ENCODE peak calls at places on chromosomes 11 and 22, in ten cellular contexts. Y is lung; Z is CD8-positive, alpha-beta memory T cell; H is brain microvascular endothelial cell; E is HAP-1; L is heart right ventricle; O is ovary; N is adrenal gland; C is Panc1; A is tibial nerve. D is an unnamed sample. For H3K27me3, the result is how much of the 10 kb centered on the place peaks cover.

GRCh38 chr22:48055827-48056226 is 1293.4 kb downstream of the TBC1D22A start:
- DNase-seq in E (no peak), H (no peak), N (no peak), Z (no peak), C (no peak), O (no peak), A (no peak), Y (no peak), L (no peak), D (no peak)

GRCh38 chr11:104609297-104609696 is 289.0 kb downstream of the CASP12 start:
- DNase-seq in C (no peak), L (no peak), H (peak), O (no peak), A (no peak), N (peak), Z (peak), E (peak), Y (no peak), D (no peak)

GRCh38 chr11:121214861-121215260 is 77.7 kb upstream of the SC5D start:
- DNase-seq in E (no peak), L (no peak), C (no peak), O (no peak), H (no peak), A (no peak), Z (no peak), Y (no peak), N (no peak), D (no peak)

GRCh38 chr11:65132988-65133700 is 1.2 kb downstream of the SYVN1 start:
- DNase-seq in O (no peak), E (peak), Y (peak), Z (peak), L (no peak), H (no peak), C (no peak), N (peak), A (no peak), D (no peak)

GRCh38 chr11:65920035-65920802 is 993 bp downstream of the DRAP1 start:
- DNase-seq in H (no peak), A (no peak), L (no peak), E (no peak), Z (no peak), N (no peak), C (no peak), O (no peak), Y (no peak), D (no peak)

GRCh38 chr11:107140988-107141387 is 122.7 kb upstream of the GUCY1A2 start:
- DNase-seq in Y (no peak), A (no peak), N (no peak), C (no peak), E (no peak), O (no peak), L (no peak), Z (no peak), H (no peak), D (no peak)

GRCh38 chr11:133479209-133479608 is 53.1 kb downstream of the OPCML start:
- DNase-seq in A (no peak), L (no peak), O (no peak), N (no peak), E (no peak), C (no peak), Y (no peak), H (no peak), Z (no peak), D (no peak)

GRCh38 chr11:128525411-128526243 is 61.7 kb downstream of the ETS1 start:
- DNase-seq in N (no peak), Z (no peak), E (no peak), L (no peak), O (no peak), H (peak), A (no peak), C (no peak), Y (no peak), D (no peak)

GRCh38 chr11:16610213-16610737 is 128.2 kb upstream of the C11orf58 start:
- DNase-seq in Z (no peak), L (no peak), Y (no peak), E (no peak), N (no peak), A (no peak), O (no peak), H (no peak), C (no peak), D (no peak)
- H3K27me3 ChIP-seq in Z (half or more), L (under half), Y (under half), E (under half), N (under half), A (half or more), O (under half), H (under half), C (half or more), D (under half)

GRCh38 chr11:46338988-46339666 is 8.1 kb upstream of the DGKZ start:
- DNase-seq in A (no peak), N (no peak), H (no peak), O (no peak), E (peak), L (peak), Y (no peak), C (no peak), Z (no peak), D (no peak)
- H3K4me3 ChIP-seq in A (no peak), N (peak), H (no peak), O (no peak), E (no peak), L (peak), Y (no peak), C (no peak), Z (no peak), D (peak)

DNA sequence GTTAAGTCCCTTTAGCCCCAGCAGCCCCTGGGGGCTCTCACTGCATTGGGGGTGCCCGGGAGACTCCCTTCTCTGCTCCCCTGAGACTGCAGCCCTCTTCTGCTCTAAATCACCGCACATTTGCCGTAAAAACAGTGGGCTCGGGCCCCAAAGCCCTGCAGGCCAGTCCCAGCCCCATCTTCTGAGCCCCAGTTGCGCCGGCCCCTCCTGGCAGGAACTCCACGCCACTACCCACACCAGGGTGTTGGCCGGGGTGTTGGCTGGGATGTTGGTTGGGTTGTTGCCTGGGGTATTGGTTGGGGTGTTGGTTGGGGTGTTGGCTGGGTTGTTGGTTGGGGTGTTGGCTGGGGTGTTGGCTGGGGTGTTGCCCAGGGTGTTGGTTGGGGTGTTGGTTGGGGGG is 23.5 kb downstream of the OTUB1 start:
- DNase-seq in H (no peak), C (no peak), Z (no peak), L (no peak), O (no peak), N (no peak), Y (no peak), A (no peak), E (no peak), D (no peak)
- H3K27me3 ChIP-seq in H (under half), C (under half), Z (under half), L (under half), O (under half), N (under half), Y (under half), A (under half), E (under half), D (under half)

DNA sequence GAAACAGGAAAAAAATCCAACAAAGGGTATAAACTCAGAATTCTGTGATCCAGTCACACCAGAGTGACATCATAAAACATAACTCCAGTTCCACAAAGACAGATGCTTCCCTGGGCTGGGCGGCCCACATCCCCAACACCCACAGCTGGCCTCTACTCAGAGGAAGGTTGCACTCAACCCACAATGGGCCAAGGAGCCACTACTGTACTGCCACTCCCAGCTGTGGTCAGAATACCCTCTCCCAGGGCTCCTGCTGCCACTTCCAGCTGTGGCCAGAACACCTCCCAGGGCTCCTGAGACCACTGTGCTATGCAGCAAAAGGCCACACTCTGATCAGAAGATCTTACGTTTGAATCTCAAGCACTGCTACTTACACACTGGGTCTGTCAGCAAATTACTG is 18.3 kb downstream of the SMCO4 start:
- DNase-seq in E (no peak), C (no peak), A (no peak), Y (no peak), O (no peak), L (no peak), N (no peak), H (no peak), Z (no peak), D (no peak)
- H3K4me3 ChIP-seq in E (no peak), C (no peak), A (no peak), Y (no peak), O (no peak), L (no peak), N (no peak), H (no peak), Z (no peak), D (no peak)

D was measured in esophagus squamous epithelium.